ENCODE peak calls at places on chromosomes 11 and 22, in ten cellular contexts. M is NCI-H1105; J is myocyte; W is activated CD8-positive, alpha-beta memory T cell treated with anti-CD3 and anti-CD28 coated beads, Interleukin-2, amount 50 U/mL, for 4 hours; A is GM12891; C is tibial artery; K is hippocampal formation; G is NCI-H446 treated with DMSO at 0.1 percent for 48 hours; P is Caco-2; B is stimulated activated naive CD4-positive, alpha-beta T cell treated with Interleukin-2 at 50 U/mL for 16 hours. R is an unnamed sample.

GRCh38 chr11:63840356-63841060 is 1.6 kb downstream of the MARK2 start:
- DNase-seq in G (no peak), K (no peak), J (no peak), P (no peak), A (no peak), C (no peak), M (no peak), W (no peak), B (no peak), R (no peak)

GRCh38 chr22:21587803-21588611 is 20.5 kb downstream of the UBE2L3 start:
- DNase-seq in G (no peak), M (no peak), K (peak), A (peak), P (no peak), C (no peak), B (peak), W (no peak), J (peak), R (no peak)

GRCh38 chr11:72430743-72431570 is 3.4 kb downstream of the CLPB start:
- DNase-seq in B (peak), A (peak), P (peak), K (peak), G (peak), W (peak), C (no peak), J (peak), M (peak), R (peak)

GRCh38 chr22:20646377-20646776 is 127.5 kb upstream of the SERPIND1 start:
- DNase-seq in G (no peak), W (no peak), A (no peak), J (no peak), K (no peak), P (no peak), C (no peak), B (no peak), M (no peak), R (no peak)

GRCh38 chr22:49657275-49657973 is 170.2 kb downstream of the BRD1 start:
- DNase-seq in J (no peak), W (peak), A (peak), P (no peak), G (no peak), K (no peak), B (peak), C (peak), M (no peak), R (no peak)

GRCh38 chr11:66063900-66064299 is 6.2 kb upstream of the PACS1 start:
- DNase-seq in J (no peak), A (no peak), M (no peak), P (no peak), W (no peak), K (no peak), C (no peak), G (no peak), B (no peak), R (no peak)

GRCh38 chr22:45268958-45269844 is 15.5 kb upstream of the UPK3A start:
- DNase-seq in J (peak), M (peak), G (no peak), C (peak), A (peak), B (peak), P (peak), K (peak), W (peak), R (no peak)

GRCh38 chr11:3123316-3123715 is 41.8 kb downstream of the OSBPL5 start:
- DNase-seq in J (no peak), A (no peak), C (peak), B (no peak), G (peak), M (peak), P (no peak), W (no peak), K (peak), R (peak)

GRCh38 chr11:72352859-72353551 is 81.3 kb downstream of the CLPB start:
- DNase-seq in C (no peak), K (peak), W (no peak), M (no peak), P (peak), J (peak), B (no peak), G (peak), A (peak), R (peak)

GRCh38 chr22:36471341-36471821 is 10.1 kb downstream of the TXN2 start:
- DNase-seq in C (peak), M (no peak), G (no peak), W (no peak), B (no peak), K (no peak), A (no peak), J (peak), P (no peak), R (no peak)

GRCh38 chr11:72705442-72706365 is 31.5 kb upstream of the PDE2A start:
- DNase-seq in M (no peak), C (no peak), J (no peak), K (no peak), A (no peak), G (no peak), W (no peak), B (no peak), P (no peak), R (no peak)

GRCh38 chr11:17979770-17980371 is 33.0 kb downstream of the SERGEF start:
- DNase-seq in P (peak), M (peak), K (no peak), A (peak), B (no peak), G (peak), W (peak), J (no peak), C (no peak), R (no peak)

GRCh38 chr11:133785795-133786194 is 59.5 kb downstream of the SPATA19 start:
- DNase-seq in C (no peak), P (no peak), J (no peak), M (no peak), G (no peak), K (no peak), B (no peak), A (no peak), W (no peak), R (no peak)

GRCh38 chr11:1821562-1821961 is 13.2 kb upstream of the SYT8 start:
- DNase-seq in A (no peak), P (no peak), B (no peak), K (no peak), G (no peak), W (no peak), J (no peak), C (no peak), M (no peak), R (no peak)

GRCh38 chr22:19979712-19980493 is 36.7 kb downstream of the ARVCF start:
- DNase-seq in G (no peak), W (no peak), M (no peak), C (no peak), B (no peak), K (no peak), P (no peak), A (no peak), J (no peak), R (no peak)

R was measured in astrocyte of the cerebellum.